ENCODE peak calls at places on chromosomes 12 and 14, in eight cellular contexts. F is fibroblast of gingiva, P is Calu3, E is HCT116, W is cardiac fibroblast, G is breast epithelium, C is AML-193, M is memory B cell. D is an unnamed sample.

GRCh38 chr14:76056128-76056527 is 70.6 kb downstream of the IFT43 start:
- DNase-seq in F (no peak), P (peak; percentile 5), E (no peak), W (peak; percentile 14), G (no peak), C (no peak), M (no peak), D (no peak)

GRCh38 chr12:95169368-95169767 is 47.9 kb downstream of the FGD6 start:
- DNase-seq in F (no peak), P (peak; percentile 80), E (peak; percentile 62), W (peak; percentile 67), G (no peak), C (no peak), M (no peak), D (no peak)

GRCh38 chr12:21296348-21296747 is 38.4 kb downstream of the SLCO1A2 start:
- DNase-seq in F (no peak), P (no peak), E (no peak), W (no peak), G (no peak), C (no peak), M (no peak), D (no peak)

GRCh38 chr12:57512665-57513064 is 7.6 kb downstream of the DDIT3 start:
- DNase-seq in F (no peak), P (no peak), E (no peak), W (no peak), G (no peak), C (no peak), M (no peak), D (no peak)

GRCh38 chr14:64465208-64465821 is at the start of gene AKAP5:
- DNase-seq in F (no peak), P (peak; percentile 69), E (no peak), W (peak; percentile 34), G (no peak), C (no peak), M (peak; percentile 61), D (no peak)

GRCh38 chr12:89064780-89065179 is 287.5 kb downstream of the DUSP6 start:
- DNase-seq in F (no peak), P (peak; percentile 52), E (peak; percentile 84), W (no peak), G (no peak), C (no peak), M (no peak), D (no peak)

GRCh38 chr12:112418248-112418595 is 525 bp upstream of the PTPN11 start:
- DNase-seq in F (no peak), P (no peak), E (no peak), W (no peak), G (no peak), C (no peak), M (no peak), D (no peak)

GRCh38 chr12:42238240-42239140 is at the start of gene YAF2:
- DNase-seq in F (peak; percentile 87), P (peak; percentile 83), E (peak; percentile 70), W (peak; percentile 91), G (peak; percentile 73), C (peak; percentile 63), M (peak; percentile 72), D (peak; percentile 93)

GRCh38 chr12:92197815-92198214 is 52.2 kb upstream of the BTG1 start:
- DNase-seq in F (no peak), P (no peak), E (no peak), W (no peak), G (no peak), C (no peak), M (no peak), D (no peak)

GRCh38 chr12:57993030-57993429 is 51.7 kb downstream of the ATP23 start:
- DNase-seq in F (no peak), P (no peak), E (no peak), W (peak; percentile 9), G (no peak), C (peak; percentile 24), M (no peak), D (no peak)

GRCh38 chr14:68363401-68363800 is 429.5 kb downstream of the ZFP36L1 start:
- DNase-seq in F (no peak), P (no peak), E (peak; percentile 13), W (no peak), G (no peak), C (no peak), M (no peak), D (no peak)

GRCh38 chr12:124399622-124400021 is 104.7 kb downstream of the RFLNA start:
- DNase-seq in F (no peak), P (peak; percentile 44), E (no peak), W (no peak), G (no peak), C (peak; percentile 15), M (peak; percentile 32), D (no peak)

GRCh38 chr12:124663771-124664366 is 96.5 kb upstream of the NCOR2 start:
- DNase-seq in F (no peak), P (no peak), E (no peak), W (no peak), G (no peak), C (no peak), M (no peak), D (no peak)

GRCh38 chr14:50342211-50343080 is 30.3 kb downstream of the DMAC2L start:
- DNase-seq in F (peak; percentile 91), P (no peak), E (no peak), W (peak; percentile 81), G (peak; percentile 57), C (no peak), M (no peak), D (no peak)

GRCh38 chr14:99666533-99666932 is 17.6 kb upstream of the CYP46A1 start:
- DNase-seq in F (no peak), P (no peak), E (no peak), W (no peak), G (no peak), C (no peak), M (no peak), D (no peak)

GRCh38 chr14:57714487-57714899 is 151.4 kb downstream of the SLC35F4 start:
- DNase-seq in F (no peak), P (no peak), E (no peak), W (no peak), G (no peak), C (no peak), M (no peak), D (no peak)

GRCh38 chr14:89617471-89618291 is 200.6 kb upstream of the FOXN3 start:
- DNase-seq in F (peak; percentile 25), P (no peak), E (no peak), W (peak; percentile 68), G (peak; percentile 23), C (no peak), M (no peak), D (peak; percentile 70)

GRCh38 chr12:42236017-42236416 is 2.0 kb downstream of the YAF2 start:
- DNase-seq in F (no peak), P (no peak), E (no peak), W (no peak), G (no peak), C (no peak), M (no peak), D (no peak)

GRCh38 chr14:95518045-95518751 is 1.7 kb upstream of the SYNE3 start:
- DNase-seq in F (no peak), P (no peak), E (no peak), W (peak; percentile 82), G (no peak), C (no peak), M (no peak), D (no peak)

GRCh38 chr14:93207468-93208308 is 632 bp downstream of the UBR7 start:
- DNase-seq in F (peak; percentile 49), P (peak; percentile 69), E (no peak), W (peak; percentile 70), G (no peak), C (peak; percentile 15), M (no peak), D (peak; percentile 12)

GRCh38 chr12:2627343-2628191 is 167.2 kb upstream of the FKBP4 start:
- DNase-seq in F (no peak), P (no peak), E (no peak), W (no peak), G (no peak), C (no peak), M (no peak), D (no peak)

GRCh38 chr12:1481919-1482318 is 112.5 kb downstream of the FBXL14 start:
- DNase-seq in F (no peak), P (no peak), E (no peak), W (no peak), G (no peak), C (no peak), M (no peak), D (no peak)

GRCh38 chr14:61454545-61454944 is 133.2 kb downstream of the PRKCH start:
- DNase-seq in F (no peak), P (no peak), E (no peak), W (no peak), G (no peak), C (no peak), M (no peak), D (no peak)

GRCh38 chr14:50335389-50335788 is 23.3 kb downstream of the DMAC2L start:
- DNase-seq in F (peak; percentile 53), P (no peak), E (no peak), W (peak; percentile 73), G (peak; percentile 29), C (no peak), M (no peak), D (no peak)

GRCh38 chr12:42094277-42094676 is 50.4 kb downstream of the GXYLT1 start:
- DNase-seq in F (peak; percentile 24), P (no peak), E (peak; percentile 33), W (peak; percentile 65), G (no peak), C (no peak), M (no peak), D (no peak)

GRCh38 chr12:15220961-15221885 is at the start of gene RERG:
- DNase-seq in F (peak; percentile 67), P (peak; percentile 92), E (peak; percentile 36), W (peak; percentile 84), G (peak; percentile 64), C (peak; percentile 16), M (peak; percentile 69), D (no peak)

GRCh38 chr12:43289412-43289811 is 262.6 kb downstream of the ADAMTS20 start:
- DNase-seq in F (peak; percentile 38), P (no peak), E (no peak), W (peak; percentile 91), G (no peak), C (no peak), M (no peak), D (no peak)

GRCh38 chr12:51533799-51534198 is 57.2 kb upstream of the SCN8A start:
- DNase-seq in F (no peak), P (no peak), E (no peak), W (peak; percentile 25), G (no peak), C (no peak), M (no peak), D (no peak)

GRCh38 chr14:104552738-104553125 is 26.8 kb upstream of the C14orf180 start:
- DNase-seq in F (no peak), P (no peak), E (no peak), W (no peak), G (no peak), C (no peak), M (no peak), D (no peak)

GRCh38 chr14:21105095-21105494 is 4.2 kb downstream of the TMEM253 start:
- DNase-seq in F (no peak), P (no peak), E (no peak), W (no peak), G (peak; percentile 10), C (no peak), M (no peak), D (no peak)

GRCh38 chr14:60092516-60092915 is 793 bp downstream of the PCNX4 start:
- DNase-seq in F (peak; percentile 39), P (no peak), E (no peak), W (peak; percentile 55), G (no peak), C (peak; percentile 22), M (no peak), D (no peak)

GRCh38 chr12:121214855-121215745 is 5.2 kb downstream of the P2RX4 start:
- DNase-seq in F (peak; percentile 89), P (peak; percentile 76), E (peak; percentile 75), W (peak; percentile 86), G (no peak), C (peak; percentile 21), M (no peak), D (no peak)

GRCh38 chr12:15209782-15210181 is 11.4 kb downstream of the RERG start:
- DNase-seq in F (peak; percentile 62), P (no peak), E (no peak), W (peak; percentile 69), G (no peak), C (no peak), M (no peak), D (no peak)

GRCh38 chr12:64560395-64561301 is 49.6 kb upstream of the RASSF3 start:
- DNase-seq in F (peak; percentile 95), P (peak; percentile 34), E (peak; percentile 8), W (peak; percentile 75), G (no peak), C (peak; percentile 2), M (no peak), D (no peak)